ENCODE peak calls at places on chromosomes 3 and 15, in five cellular contexts. Q, Z, W, E and P are unnamed samples.
A peak's percentile ranks its signal among the peaks of the same experiment; 100 is the strongest.

GRCh38 chr15:53830707-53831386 is 71.4 kb upstream of the WDR72 start:
- DNase-seq in Q (no peak), Z (no peak), W (no peak), E (no peak), P (no peak)

GRCh38 chr3:55818485-55818884 is 331.4 kb upstream of the WNT5A start:
- DNase-seq in Q (no peak), Z (no peak), W (no peak), E (no peak), P (no peak)

GRCh38 chr3:39124876-39125836 is 17.7 kb downstream of the TTC21A start:
- DNase-seq in Q (no peak), Z (no peak), W (peak; percentile 13), E (no peak), P (peak; percentile 48)

GRCh38 chr15:34271493-34271892 is 46.7 kb downstream of the EMC4 start:
- DNase-seq in Q (no peak), Z (peak; percentile 41), W (peak; percentile 33), E (no peak), P (no peak)

GRCh38 chr15:40959331-40960141 is 6.3 kb downstream of the CHAC1 start:
- DNase-seq in Q (no peak), Z (no peak), W (no peak), E (no peak), P (no peak)

GRCh38 chr3:80000022-80000421 is 232.2 kb upstream of the ROBO1 start:
- DNase-seq in Q (no peak), Z (no peak), W (no peak), E (no peak), P (no peak)

GRCh38 chr15:48946088-48946839 is 17.5 kb downstream of the SHC4 start:
- DNase-seq in Q (no peak), Z (no peak), W (no peak), E (no peak), P (no peak)

GRCh38 chr3:179276001-179276400 is 25.1 kb upstream of the KCNMB3 start:
- DNase-seq in Q (no peak), Z (no peak), W (no peak), E (no peak), P (no peak)

GRCh38 chr15:92651877-92652575 is 3.5 kb downstream of the FAM174B start:
- DNase-seq in Q (no peak), Z (no peak), W (no peak), E (no peak), P (no peak)

GRCh38 chr3:140931016-140931454 is 10.6 kb upstream of the SLC25A36 start:
- DNase-seq in Q (no peak), Z (no peak), W (no peak), E (no peak), P (no peak)

GRCh38 chr15:78910836-78911235 is 34.0 kb downstream of the CTSH start:
- DNase-seq in Q (no peak), Z (no peak), W (no peak), E (no peak), P (no peak)

GRCh38 chr3:72938471-72939265 is 50.8 kb downstream of the GXYLT2 start:
- DNase-seq in Q (no peak), Z (peak; percentile 91), W (peak; percentile 79), E (peak; percentile 10), P (peak; percentile 74)

GRCh38 chr3:136750922-136751258 is 1.3 kb downstream of the STAG1 start:
- DNase-seq in Q (no peak), Z (peak; percentile 41), W (no peak), E (no peak), P (no peak)

GRCh38 chr3:50390523-50391177 is 31.3 kb upstream of the TMEM115 start:
- DNase-seq in Q (no peak), Z (no peak), W (peak; percentile 83), E (no peak), P (peak; percentile 36)

GRCh38 chr3:189805375-189806067 is 174.3 kb downstream of the TP63 start:
- DNase-seq in Q (no peak), Z (no peak), W (no peak), E (no peak), P (no peak)

GRCh38 chr3:193168911-193169310 is 72.1 kb upstream of the PLAAT1 start:
- DNase-seq in Q (no peak), Z (no peak), W (no peak), E (no peak), P (no peak)

GRCh38 chr3:63303238-63303637 is 25.1 kb downstream of the SYNPR start:
- DNase-seq in Q (no peak), Z (no peak), W (no peak), E (no peak), P (no peak)

GRCh38 chr15:75570119-75570518 is 9.0 kb downstream of the PTPN9 start:
- DNase-seq in Q (no peak), Z (no peak), W (no peak), E (no peak), P (no peak)

GRCh38 chr15:45635191-45635638 is 386 bp downstream of the SQOR start:
- DNase-seq in Q (peak; percentile 21), Z (no peak), W (peak; percentile 81), E (peak; percentile 51), P (peak; percentile 74)

GRCh38 chr3:116940719-116941118 is 231.1 kb downstream of the TUSC7 start:
- DNase-seq in Q (no peak), Z (no peak), W (no peak), E (no peak), P (no peak)

GRCh38 chr3:168100777-168101492 is 5.2 kb upstream of the GOLIM4 start:
- DNase-seq in Q (no peak), Z (no peak), W (no peak), E (no peak), P (no peak)

GRCh38 chr3:50321844-50322385 is 630 bp downstream of the HYAL2 start:
- DNase-seq in Q (no peak), Z (no peak), W (no peak), E (no peak), P (peak; percentile 46)

GRCh38 chr3:159825216-159825854 is 163.3 kb upstream of the IL12A start:
- DNase-seq in Q (no peak), Z (no peak), W (no peak), E (no peak), P (no peak)

GRCh38 chr3:46489875-46490274 is 7.9 kb upstream of the RTP3 start:
- DNase-seq in Q (no peak), Z (peak; percentile 81), W (no peak), E (no peak), P (no peak)

GRCh38 chr3:160090653-160091052 is 102.0 kb downstream of the IL12A start:
- DNase-seq in Q (no peak), Z (no peak), W (no peak), E (no peak), P (no peak)

GRCh38 chr3:151559736-151560135 is 98.9 kb upstream of the IGSF10 start:
- DNase-seq in Q (no peak), Z (no peak), W (no peak), E (no peak), P (no peak)